ENCODE peak calls at places on chromosome 3, in nine cellular contexts. One of them, this sample, is unnamed.

GRCh38 chr3:153356908-153357307 is 194.9 kb downstream of the RAP2B start:
- DNase-seq in heart left ventricle: no peak
- DNase-seq in pancreas: no peak
- DNase-seq in cardiac muscle cell: no peak
- DNase-seq in upper lobe of left lung: no peak
- DNase-seq in brain microvascular endothelial cell: no peak
- DNase-seq in AG10803: no peak
- DNase-seq in psoas muscle: no peak
- DNase-seq in prostate gland: no peak
- DNase-seq in this sample: no peak

GRCh38 chr3:62445267-62445666 is 71.9 kb upstream of the FEZF2 start:
- DNase-seq in heart left ventricle: no peak
- DNase-seq in pancreas: no peak
- DNase-seq in cardiac muscle cell: no peak
- DNase-seq in upper lobe of left lung: no peak
- DNase-seq in brain microvascular endothelial cell: no peak
- DNase-seq in AG10803: peak
- DNase-seq in psoas muscle: no peak
- DNase-seq in prostate gland: no peak
- DNase-seq in this sample: peak

GRCh38 chr3:35680866-35681650 is 41.7 kb downstream of the ARPP21 start:
- DNase-seq in heart left ventricle: no peak
- DNase-seq in pancreas: no peak
- DNase-seq in cardiac muscle cell: no peak
- DNase-seq in upper lobe of left lung: no peak
- DNase-seq in brain microvascular endothelial cell: no peak
- DNase-seq in AG10803: no peak
- DNase-seq in psoas muscle: no peak
- DNase-seq in prostate gland: no peak
- DNase-seq in this sample: no peak

GRCh38 chr3:31433679-31433992 is 99.1 kb upstream of the STT3B start:
- DNase-seq in heart left ventricle: no peak
- DNase-seq in pancreas: no peak
- DNase-seq in cardiac muscle cell: no peak
- DNase-seq in upper lobe of left lung: no peak
- DNase-seq in brain microvascular endothelial cell: no peak
- DNase-seq in AG10803: no peak
- DNase-seq in psoas muscle: no peak
- DNase-seq in prostate gland: no peak
- DNase-seq in this sample: no peak

GRCh38 chr3:89692601-89693000 is 585.2 kb downstream of the EPHA3 start:
- DNase-seq in heart left ventricle: no peak
- DNase-seq in pancreas: no peak
- DNase-seq in cardiac muscle cell: no peak
- DNase-seq in upper lobe of left lung: no peak
- DNase-seq in brain microvascular endothelial cell: no peak
- DNase-seq in AG10803: no peak
- DNase-seq in psoas muscle: no peak
- DNase-seq in prostate gland: no peak
- DNase-seq in this sample: no peak

GRCh38 chr3:193764959-193765358 is 172.0 kb downstream of the OPA1 start:
- DNase-seq in heart left ventricle: no peak
- DNase-seq in pancreas: no peak
- DNase-seq in cardiac muscle cell: no peak
- DNase-seq in upper lobe of left lung: no peak
- DNase-seq in brain microvascular endothelial cell: no peak
- DNase-seq in AG10803: no peak
- DNase-seq in psoas muscle: no peak
- DNase-seq in prostate gland: no peak
- DNase-seq in this sample: peak

GRCh38 chr3:173501941-173502489 is 104.5 kb downstream of the NLGN1 start:
- DNase-seq in heart left ventricle: no peak
- DNase-seq in pancreas: no peak
- DNase-seq in cardiac muscle cell: no peak
- DNase-seq in upper lobe of left lung: no peak
- DNase-seq in brain microvascular endothelial cell: no peak
- DNase-seq in AG10803: peak
- DNase-seq in psoas muscle: no peak
- DNase-seq in prostate gland: no peak
- DNase-seq in this sample: peak

GRCh38 chr3:31184257-31185003 is 290.0 kb upstream of the GADL1 start:
- DNase-seq in heart left ventricle: no peak
- DNase-seq in pancreas: no peak
- DNase-seq in cardiac muscle cell: no peak
- DNase-seq in upper lobe of left lung: no peak
- DNase-seq in brain microvascular endothelial cell: no peak
- DNase-seq in AG10803: no peak
- DNase-seq in psoas muscle: no peak
- DNase-seq in prostate gland: no peak
- DNase-seq in this sample: no peak

GRCh38 chr3:127444761-127445160 is 145.8 kb downstream of the TPRA1 start:
- DNase-seq in heart left ventricle: no peak
- DNase-seq in pancreas: no peak
- DNase-seq in cardiac muscle cell: no peak
- DNase-seq in upper lobe of left lung: peak
- DNase-seq in brain microvascular endothelial cell: no peak
- DNase-seq in AG10803: no peak
- DNase-seq in psoas muscle: no peak
- DNase-seq in prostate gland: no peak
- DNase-seq in this sample: no peak

GRCh38 chr3:190706582-190706981 is 155.9 kb downstream of the GMNC start:
- DNase-seq in heart left ventricle: no peak
- DNase-seq in pancreas: no peak
- DNase-seq in cardiac muscle cell: no peak
- DNase-seq in upper lobe of left lung: no peak
- DNase-seq in brain microvascular endothelial cell: no peak
- DNase-seq in AG10803: no peak
- DNase-seq in psoas muscle: no peak
- DNase-seq in prostate gland: no peak
- DNase-seq in this sample: no peak

GRCh38 chr3:59273976-59274375 is 224.2 kb upstream of the CFAP20DC start:
- DNase-seq in heart left ventricle: no peak
- DNase-seq in pancreas: no peak
- DNase-seq in cardiac muscle cell: no peak
- DNase-seq in upper lobe of left lung: no peak
- DNase-seq in brain microvascular endothelial cell: no peak
- DNase-seq in AG10803: peak
- DNase-seq in psoas muscle: no peak
- DNase-seq in prostate gland: no peak
- DNase-seq in this sample: peak

GRCh38 chr3:105401691-105402149 is 35.0 kb downstream of the ALCAM start:
- DNase-seq in heart left ventricle: no peak
- DNase-seq in pancreas: no peak
- DNase-seq in cardiac muscle cell: no peak
- DNase-seq in upper lobe of left lung: no peak
- DNase-seq in brain microvascular endothelial cell: peak
- DNase-seq in AG10803: no peak
- DNase-seq in psoas muscle: no peak
- DNase-seq in prostate gland: no peak
- DNase-seq in this sample: peak

DNA sequence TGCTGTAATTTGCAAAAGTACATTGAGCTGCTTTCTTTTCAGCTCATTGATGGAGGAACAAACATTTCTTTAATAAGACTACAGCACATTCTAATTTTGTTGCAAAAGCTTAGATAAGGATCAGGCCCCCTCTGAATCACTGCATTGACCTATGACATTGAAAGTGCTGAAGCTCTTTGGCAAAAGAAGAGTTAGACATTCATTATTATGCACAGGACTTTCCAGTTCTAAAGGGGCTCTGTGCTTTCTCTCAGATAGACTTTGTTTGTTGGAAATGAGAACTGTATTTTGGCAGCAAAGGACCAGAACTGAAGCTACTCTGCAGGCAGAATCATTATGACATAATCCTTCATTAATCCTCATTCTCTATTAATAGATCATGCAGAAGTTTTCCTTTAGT is 252.9 kb upstream of the SOX2 start:
- DNase-seq in heart left ventricle: no peak
- DNase-seq in pancreas: no peak
- DNase-seq in cardiac muscle cell: no peak
- DNase-seq in upper lobe of left lung: no peak
- DNase-seq in brain microvascular endothelial cell: no peak
- DNase-seq in AG10803: no peak
- DNase-seq in psoas muscle: no peak
- DNase-seq in prostate gland: no peak
- DNase-seq in this sample: no peak
- TF ChIP-seq CTCF in heart left ventricle: no peak
- TF ChIP-seq CTCF in pancreas: no peak
- TF ChIP-seq CTCF in cardiac muscle cell: no peak
- TF ChIP-seq CTCF in upper lobe of left lung: no peak
- TF ChIP-seq CTCF in brain microvascular endothelial cell: no peak
- TF ChIP-seq CTCF in AG10803: no peak
- TF ChIP-seq CTCF in psoas muscle: no peak
- TF ChIP-seq CTCF in prostate gland: no peak
- TF ChIP-seq CTCF in this sample: no peak

GRCh38 chr3:140821493-140821892 is 120.1 kb upstream of the SLC25A36 start:
- DNase-seq in heart left ventricle: no peak
- DNase-seq in pancreas: no peak
- DNase-seq in cardiac muscle cell: no peak
- DNase-seq in upper lobe of left lung: no peak
- DNase-seq in brain microvascular endothelial cell: no peak
- DNase-seq in AG10803: no peak
- DNase-seq in psoas muscle: no peak
- DNase-seq in prostate gland: no peak
- DNase-seq in this sample: no peak

GRCh38 chr3:140828585-140828984 is 113.1 kb upstream of the SLC25A36 start:
- DNase-seq in heart left ventricle: no peak
- DNase-seq in pancreas: no peak
- DNase-seq in cardiac muscle cell: no peak
- DNase-seq in upper lobe of left lung: no peak
- DNase-seq in brain microvascular endothelial cell: no peak
- DNase-seq in AG10803: no peak
- DNase-seq in psoas muscle: no peak
- DNase-seq in prostate gland: no peak
- DNase-seq in this sample: no peak

GRCh38 chr3:140827894-140828293 is 113.7 kb upstream of the SLC25A36 start:
- DNase-seq in heart left ventricle: no peak
- DNase-seq in pancreas: no peak
- DNase-seq in cardiac muscle cell: no peak
- DNase-seq in upper lobe of left lung: no peak
- DNase-seq in brain microvascular endothelial cell: no peak
- DNase-seq in AG10803: no peak
- DNase-seq in psoas muscle: no peak
- DNase-seq in prostate gland: no peak
- DNase-seq in this sample: no peak

GRCh38 chr3:140822381-140823047 is 119.1 kb upstream of the SLC25A36 start:
- DNase-seq in heart left ventricle: no peak
- DNase-seq in pancreas: no peak
- DNase-seq in cardiac muscle cell: peak
- DNase-seq in upper lobe of left lung: no peak
- DNase-seq in brain microvascular endothelial cell: no peak
- DNase-seq in AG10803: no peak
- DNase-seq in psoas muscle: no peak
- DNase-seq in prostate gland: no peak
- DNase-seq in this sample: no peak

GRCh38 chr3:140823106-140823505 is 118.5 kb upstream of the SLC25A36 start:
- DNase-seq in heart left ventricle: no peak
- DNase-seq in pancreas: no peak
- DNase-seq in cardiac muscle cell: no peak
- DNase-seq in upper lobe of left lung: no peak
- DNase-seq in brain microvascular endothelial cell: no peak
- DNase-seq in AG10803: no peak
- DNase-seq in psoas muscle: no peak
- DNase-seq in prostate gland: no peak
- DNase-seq in this sample: no peak
- H3K4me3 ChIP-seq in heart left ventricle: no peak
- H3K4me3 ChIP-seq in pancreas: no peak
- H3K4me3 ChIP-seq in cardiac muscle cell: no peak
- H3K4me3 ChIP-seq in upper lobe of left lung: no peak
- H3K4me3 ChIP-seq in brain microvascular endothelial cell: no peak
- H3K4me3 ChIP-seq in AG10803: no peak
- H3K4me3 ChIP-seq in psoas muscle: no peak
- H3K4me3 ChIP-seq in prostate gland: no peak
- H3K4me3 ChIP-seq in this sample: no peak

GRCh38 chr3:47850062-47850802 is 47.3 kb downstream of the DHX30 start:
- DNase-seq in heart left ventricle: no peak
- DNase-seq in pancreas: no peak
- DNase-seq in cardiac muscle cell: no peak
- DNase-seq in upper lobe of left lung: no peak
- DNase-seq in brain microvascular endothelial cell: peak
- DNase-seq in AG10803: peak
- DNase-seq in psoas muscle: no peak
- DNase-seq in prostate gland: no peak
- DNase-seq in this sample: peak
- TF ChIP-seq CTCF in heart left ventricle: peak
- TF ChIP-seq CTCF in pancreas: no peak
- TF ChIP-seq CTCF in cardiac muscle cell: peak
- TF ChIP-seq CTCF in upper lobe of left lung: no peak
- TF ChIP-seq CTCF in brain microvascular endothelial cell: peak
- TF ChIP-seq CTCF in AG10803: peak
- TF ChIP-seq CTCF in psoas muscle: peak
- TF ChIP-seq CTCF in prostate gland: no peak
- TF ChIP-seq CTCF in this sample: peak

DNA sequence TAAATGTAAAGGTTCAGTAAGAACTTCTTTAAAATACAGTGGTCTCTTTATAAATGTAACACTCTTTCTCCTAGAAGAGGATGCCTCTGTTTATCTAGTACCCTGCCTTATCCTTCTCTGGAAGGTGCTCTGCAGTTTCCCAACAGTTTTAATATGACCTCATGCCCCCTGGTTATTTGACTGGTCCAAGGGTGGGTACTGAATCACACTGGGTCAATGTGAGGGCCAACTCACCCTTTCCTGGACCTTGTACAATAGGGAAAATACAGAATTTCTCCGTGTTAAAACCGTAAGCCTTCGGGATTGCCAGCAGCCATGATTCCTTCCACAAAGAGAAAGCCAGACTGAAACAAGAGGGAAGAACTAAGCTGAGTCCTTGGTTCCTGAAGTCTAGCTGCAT is 9.2 kb downstream of the DCBLD2 start:
- DNase-seq in heart left ventricle: no peak
- DNase-seq in pancreas: no peak
- DNase-seq in cardiac muscle cell: no peak
- DNase-seq in upper lobe of left lung: no peak
- DNase-seq in brain microvascular endothelial cell: no peak
- DNase-seq in AG10803: no peak
- DNase-seq in psoas muscle: no peak
- DNase-seq in prostate gland: no peak
- DNase-seq in this sample: peak
- H3K4me3 ChIP-seq in heart left ventricle: no peak
- H3K4me3 ChIP-seq in pancreas: no peak
- H3K4me3 ChIP-seq in cardiac muscle cell: no peak
- H3K4me3 ChIP-seq in upper lobe of left lung: no peak
- H3K4me3 ChIP-seq in brain microvascular endothelial cell: peak
- H3K4me3 ChIP-seq in AG10803: no peak
- H3K4me3 ChIP-seq in psoas muscle: no peak
- H3K4me3 ChIP-seq in prostate gland: no peak
- H3K4me3 ChIP-seq in this sample: no peak

GRCh38 chr3:178669758-178670157 is 133.5 kb downstream of the KCNMB2 start:
- DNase-seq in heart left ventricle: no peak
- DNase-seq in pancreas: no peak
- DNase-seq in cardiac muscle cell: no peak
- DNase-seq in upper lobe of left lung: no peak
- DNase-seq in brain microvascular endothelial cell: no peak
- DNase-seq in AG10803: no peak
- DNase-seq in psoas muscle: no peak
- DNase-seq in prostate gland: no peak
- DNase-seq in this sample: no peak
- TF ChIP-seq CTCF in heart left ventricle: no peak
- TF ChIP-seq CTCF in pancreas: no peak
- TF ChIP-seq CTCF in cardiac muscle cell: no peak
- TF ChIP-seq CTCF in upper lobe of left lung: no peak
- TF ChIP-seq CTCF in brain microvascular endothelial cell: no peak
- TF ChIP-seq CTCF in AG10803: no peak
- TF ChIP-seq CTCF in psoas muscle: no peak
- TF ChIP-seq CTCF in prostate gland: no peak
- TF ChIP-seq CTCF in this sample: no peak

This sample was measured in fibroblast of mammary gland.